ENCODE peak calls at places on chromosomes 13 and 19, in five cellular contexts. Z is COR-L47; Y is H9; W is stimulated activated CD4-positive, alpha-beta T cell treated with anti-CD3 and anti-CD28 coated beads, Interleukin-4, amount 100 ng/mL, for 24 hours; X is GM12891. G is an unnamed sample.
A peak's percentile ranks its signal among the peaks of the same experiment; 100 is the strongest.

GRCh38 chr19:40320558-40320935 is 27.6 kb downstream of the C19orf47 start:
- DNase-seq in X (no peak), Y (no peak), Z (no peak), W (no peak), G (no peak)

GRCh38 chr13:30865131-30866009 is 40.7 kb upstream of the MEDAG start:
- DNase-seq in Y (peak; percentile 83), W (peak; percentile 60), X (peak; percentile 65), Z (peak; percentile 86), G (peak; percentile 95)

GRCh38 chr19:48965033-48965805 is at the start of gene FTL:
- DNase-seq in W (peak; percentile 92), Z (peak; percentile 94), Y (peak; percentile 97), X (peak; percentile 91), G (peak; percentile 98)

GRCh38 chr13:97000295-97000925 is 6.1 kb upstream of the OXGR1 start:
- DNase-seq in Z (no peak), W (no peak), Y (no peak), X (no peak), G (no peak)

GRCh38 chr13:48831248-48831647 is 144.5 kb upstream of the FNDC3A start:
- DNase-seq in W (no peak), Y (no peak), X (no peak), Z (no peak), G (no peak)

GRCh38 chr13:26133286-26133685 is 81.5 kb upstream of the SHISA2 start:
- DNase-seq in Z (no peak), X (no peak), W (no peak), Y (no peak), G (no peak)

GRCh38 chr19:39531834-39532232 is 819 bp downstream of the EID2B start:
- DNase-seq in W (no peak), Z (no peak), X (no peak), Y (no peak), G (no peak)

GRCh38 chr19:58154287-58154678 is 3.7 kb upstream of the ZNF329 start:
- DNase-seq in Y (peak; percentile 49), W (no peak), X (no peak), Z (no peak), G (peak; percentile 76)

GRCh38 chr13:23657056-23657455 is 86.8 kb downstream of the TNFRSF19 start:
- DNase-seq in Z (no peak), W (no peak), Y (no peak), X (no peak), G (no peak)

GRCh38 chr19:37990362-37990761 is 83.4 kb downstream of the SIPA1L3 start:
- DNase-seq in Y (peak; percentile 55), Z (no peak), W (no peak), X (no peak), G (no peak)

GRCh38 chr19:588758-589692 is 656 bp upstream of the HCN2 start:
- DNase-seq in Z (peak; percentile 63), X (no peak), Y (peak; percentile 54), W (no peak), G (no peak)

GRCh38 chr19:55668603-55669348 is 6.2 kb upstream of the EPN1 start:
- DNase-seq in Y (no peak), X (no peak), Z (no peak), W (no peak), G (no peak)

GRCh38 chr19:34265221-34265650 is 10.9 kb downstream of the GARRE1 start:
- DNase-seq in W (no peak), Z (no peak), X (no peak), Y (peak; percentile 73), G (no peak)

GRCh38 chr19:5823579-5824281 is 15.8 kb downstream of the FUT6 start:
- DNase-seq in Z (no peak), Y (peak; percentile 74), W (no peak), X (no peak), G (peak; percentile 82)

GRCh38 chr19:19480688-19481087 is 34.7 kb downstream of the TSSK6 start:
- DNase-seq in W (no peak), Z (no peak), X (no peak), Y (no peak), G (no peak)

GRCh38 chr13:104953588-104953987 is 1581.9 kb downstream of the EFNB2 start:
- DNase-seq in X (no peak), W (no peak), Y (no peak), Z (no peak), G (no peak)

GRCh38 chr19:49560358-49560900 is 19.9 kb downstream of the NOSIP start:
- DNase-seq in Z (no peak), X (no peak), Y (peak; percentile 60), W (peak; percentile 33), G (no peak)

GRCh38 chr19:30420881-30421280 is 48.7 kb downstream of the ZNF536 start:
- DNase-seq in Y (no peak), W (no peak), Z (no peak), X (no peak), G (no peak)

GRCh38 chr19:2548966-2549365 is 73.0 kb downstream of the GADD45B start:
- DNase-seq in Z (no peak), W (no peak), Y (no peak), X (no peak), G (peak; percentile 21)

GRCh38 chr19:39078436-39079200 is 5.5 kb upstream of the ACP7 start:
- DNase-seq in Z (no peak), W (no peak), X (no peak), Y (no peak), G (peak; percentile 54)

GRCh38 chr19:32022044-32022945 is 323.1 kb upstream of the ZNF507 start:
- DNase-seq in Y (no peak), Z (no peak), W (no peak), X (no peak), G (no peak)

GRCh38 chr19:2721570-2722540 is 683 bp upstream of the DIRAS1 start:
- DNase-seq in X (no peak), W (no peak), Z (no peak), Y (no peak), G (no peak)

GRCh38 chr19:32691291-32691951 is at the start of gene NUDT19:
- DNase-seq in Z (peak; percentile 88), X (peak; percentile 79), W (peak; percentile 80), Y (peak; percentile 71), G (peak; percentile 88)